ENCODE peak calls at places on chromosomes 11 and 22, in four cellular contexts. V is A549, L is HepG2, J is GM12878. P is an unnamed sample.

GRCh38 chr22:38788417-38788816 is 5.5 kb downstream of the DNAL4 start:
- DNase-seq in J (no peak), V (peak), L (no peak), P (no peak)

GRCh38 chr11:72014761-72015320 is 16.1 kb downstream of the IL18BP start:
- DNase-seq in V (no peak), L (no peak), J (no peak), P (no peak)

GRCh38 chr11:72085836-72086475 is 5.3 kb downstream of the LRRC51 start:
- DNase-seq in L (no peak), V (no peak), J (no peak), P (peak)

GRCh38 chr11:64173616-64174355 is 7.9 kb upstream of the MACROD1 start:
- DNase-seq in L (no peak), J (no peak), V (no peak), P (no peak)

GRCh38 chr11:71251159-71251721 is 1.1 kb downstream of the SHANK2 start:
- DNase-seq in V (no peak), L (no peak), J (no peak), P (no peak)

GRCh38 chr11:88398372-88399140 is 61.0 kb upstream of the CTSC start:
- DNase-seq in J (no peak), L (peak), V (peak), P (peak)

GRCh38 chr22:28373841-28374240 is 305.8 kb downstream of the TTC28 start:
- DNase-seq in L (no peak), V (no peak), J (no peak), P (no peak)

GRCh38 chr22:33248927-33249326 is 190.7 kb upstream of the SYN3 start:
- DNase-seq in J (no peak), V (no peak), L (no peak), P (no peak)

GRCh38 chr11:73204711-73205121 is 13.4 kb upstream of the P2RY2 start:
- DNase-seq in J (no peak), L (no peak), V (no peak), P (no peak)

GRCh38 chr11:56624661-56625110 is 10.0 kb upstream of the OR5M1 start:
- DNase-seq in L (peak), J (peak), V (peak), P (peak)

GRCh38 chr22:26770624-26771023 is 113.2 kb downstream of the MIAT start:
- DNase-seq in J (no peak), V (no peak), L (no peak), P (no peak)

GRCh38 chr11:125239585-125240331 is 75.2 kb downstream of the PKNOX2 start:
- DNase-seq in V (no peak), L (no peak), J (no peak), P (no peak)

GRCh38 chr11:117563556-117563955 is 233.5 kb downstream of the DSCAML1 start:
- DNase-seq in V (no peak), J (no peak), L (no peak), P (no peak)

GRCh38 chr22:19679476-19680099 is 34.7 kb upstream of the SEPTIN5 start:
- DNase-seq in L (no peak), J (no peak), V (no peak), P (peak)

GRCh38 chr11:100632970-100633452 is 54.1 kb upstream of the ARHGAP42 start:
- DNase-seq in V (peak), L (peak), J (no peak), P (no peak)

GRCh38 chr22:41425704-41426365 is 20.8 kb downstream of the TOB2 start:
- DNase-seq in L (no peak), V (no peak), J (no peak), P (no peak)

GRCh38 chr22:48306785-48307570 is 1520.7 kb downstream of the BRD1 start:
- DNase-seq in L (no peak), J (no peak), V (no peak), P (no peak)

GRCh38 chr22:50525991-50526848 is 822 bp upstream of the SCO2 start:
- DNase-seq in J (no peak), V (peak), L (peak), P (peak)

GRCh38 chr22:25726241-25726640 is 15.7 kb upstream of the MYO18B start:
- DNase-seq in V (no peak), L (no peak), J (no peak), P (no peak)
- TF ChIP-seq HDAC2 in V (no peak), L (no peak), J (no peak), P (peak)

GRCh38 chr22:30193031-30193794 is 53.3 kb downstream of the LIF start:
- DNase-seq in J (no peak), L (no peak), V (no peak), P (no peak)

GRCh38 chr22:30196867-30197336 is 49.7 kb downstream of the LIF start:
- DNase-seq in V (no peak), L (no peak), J (no peak), P (no peak)

GRCh38 chr22:30196141-30196866 is 50.3 kb downstream of the LIF start:
- DNase-seq in L (peak), V (peak), J (peak), P (peak)

GRCh38 chr22:30197389-30197788 is 49.2 kb downstream of the LIF start:
- DNase-seq in J (no peak), L (no peak), V (no peak), P (no peak)

DNA sequence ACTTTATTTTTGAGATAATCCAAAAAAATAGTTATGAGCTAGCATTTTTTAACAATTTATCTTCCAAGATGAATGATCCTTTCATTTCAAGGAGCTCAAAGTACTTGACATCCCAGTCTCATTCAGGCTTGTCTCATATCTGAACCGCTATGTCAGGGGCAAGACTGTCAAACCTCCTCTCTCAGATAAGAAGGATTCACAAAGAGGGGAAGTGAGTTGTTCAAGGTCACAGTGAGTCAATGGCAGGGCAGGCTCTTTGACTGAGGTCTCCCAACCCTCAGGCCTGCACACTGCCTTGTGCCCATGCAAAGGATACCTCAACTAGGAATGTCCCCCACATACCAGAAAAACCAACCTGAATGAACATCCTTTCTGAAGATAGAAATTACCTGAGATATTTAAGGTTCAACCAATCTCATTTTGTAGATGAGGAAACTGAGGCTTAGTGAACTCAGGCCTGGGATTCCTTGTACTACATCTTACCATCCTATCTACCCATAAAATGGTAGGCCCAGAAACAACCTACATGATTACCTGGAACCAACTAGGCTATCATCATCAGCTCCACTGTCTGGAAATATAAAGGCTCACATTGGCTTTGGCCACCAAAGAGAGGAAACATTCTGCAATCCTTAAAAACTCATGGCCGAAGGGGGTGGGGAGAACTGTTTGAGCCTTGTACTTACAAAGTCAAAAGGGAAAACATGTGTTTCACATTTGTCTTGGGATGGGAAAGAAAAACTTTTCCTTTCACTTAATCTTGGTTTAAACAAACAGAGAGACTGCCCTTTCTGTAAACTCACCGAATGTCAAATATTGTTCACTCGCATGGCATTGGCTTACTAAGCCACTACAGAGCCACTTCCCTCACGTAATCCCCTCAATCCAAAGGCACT is 51.1 kb downstream of the LIF start:
- DNase-seq in V (no peak), L (peak), J (no peak), P (peak)
- TF ChIP-seq MYC in V (no peak), L (no peak), J (no peak), P (no peak)

GRCh38 chr11:105577645-105578044 is 32.2 kb upstream of the GRIA4 start:
- DNase-seq in L (no peak), J (no peak), V (no peak), P (no peak)
- TF ChIP-seq HDAC2 in L (no peak), J (no peak), V (no peak), P (no peak)

GRCh38 chr11:96307748-96308133 is 35.3 kb downstream of the MAML2 start:
- DNase-seq in J (no peak), L (no peak), V (peak), P (no peak)

GRCh38 chr11:96309001-96309642 is 33.9 kb downstream of the MAML2 start:
- DNase-seq in V (no peak), L (no peak), J (no peak), P (no peak)

GRCh38 chr11:96309643-96310017 is 33.4 kb downstream of the MAML2 start:
- DNase-seq in L (no peak), J (no peak), V (no peak), P (no peak)

GRCh38 chr11:96306600-96306932 is 36.4 kb downstream of the MAML2 start:
- DNase-seq in V (no peak), L (no peak), J (no peak), P (no peak)

DNA sequence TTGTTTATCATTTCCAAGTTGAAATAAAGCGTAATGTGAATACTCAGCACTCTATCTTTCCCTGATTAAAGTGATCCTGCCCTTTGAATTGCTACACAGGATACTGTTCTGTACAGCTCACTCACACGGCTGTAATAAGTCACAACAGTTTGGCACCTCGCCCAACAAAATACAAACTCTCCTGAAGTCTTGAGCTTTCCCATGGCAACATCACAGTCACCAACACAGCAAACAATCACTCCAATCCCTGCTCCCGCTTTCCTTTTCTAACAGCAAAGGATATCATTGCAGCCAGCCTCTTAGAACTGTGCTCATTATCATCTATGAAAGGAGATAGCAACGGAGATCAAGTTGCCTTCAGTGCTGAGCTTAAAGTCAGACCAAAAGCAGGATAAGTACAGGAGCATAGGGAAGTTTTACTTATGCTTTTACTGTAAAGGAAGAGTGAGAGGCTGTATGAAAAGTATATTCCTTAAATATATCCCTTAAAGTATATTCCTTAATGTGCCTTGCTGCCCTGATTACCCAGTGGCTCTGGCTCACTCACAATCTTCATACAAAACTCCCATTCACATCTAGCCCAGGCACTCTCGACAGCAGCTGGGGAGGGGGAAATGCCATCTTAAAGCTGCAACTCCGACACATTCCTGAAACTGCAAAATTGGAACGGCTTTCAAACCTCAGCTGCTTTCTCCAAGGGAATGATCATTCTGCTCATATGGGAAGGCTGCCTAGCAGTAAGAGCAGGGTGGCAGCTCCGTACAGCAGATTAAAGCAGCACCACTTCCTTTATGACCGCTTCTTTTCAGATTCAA is 35.9 kb downstream of the MAML2 start:
- DNase-seq in J (no peak), L (peak), V (peak), P (peak)
- TF ChIP-seq MYC in J (no peak), L (no peak), V (no peak), P (no peak)

DNA sequence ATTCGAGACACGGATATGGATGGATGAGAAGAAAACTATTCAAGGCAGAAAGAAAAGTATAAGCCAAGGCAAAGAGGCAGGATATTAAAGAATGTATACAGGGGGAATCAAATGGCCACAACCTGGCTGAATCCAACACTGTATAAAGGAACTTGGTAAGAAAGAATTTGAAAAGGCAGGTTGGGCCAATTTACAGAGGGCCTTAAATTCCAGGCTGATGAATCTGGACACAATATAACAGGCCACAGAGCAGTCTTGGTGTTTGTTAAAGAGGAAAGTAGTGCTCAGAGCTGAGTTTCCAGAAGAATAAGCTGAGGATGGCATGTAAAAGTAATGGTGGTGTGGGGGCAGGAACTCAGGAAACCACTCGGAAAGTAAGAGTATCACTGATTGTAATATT is 72.3 kb upstream of the POU2AF2 start:
- DNase-seq in L (no peak), V (no peak), J (no peak), P (no peak)
- TF ChIP-seq HDAC2 in L (no peak), V (no peak), J (no peak), P (no peak)

GRCh38 chr22:37483594-37484114 is 2.5 kb downstream of the MFNG start:
- DNase-seq in V (no peak), L (peak), J (no peak), P (no peak)
- TF ChIP-seq MYC in V (no peak), L (no peak), J (no peak), P (no peak)

GRCh38 chr22:30945653-30946052 is 22.9 kb downstream of the MORC2 start:
- DNase-seq in L (no peak), J (no peak), V (no peak), P (no peak)

GRCh38 chr22:30946354-30946753 is 22.2 kb downstream of the MORC2 start:
- DNase-seq in J (no peak), V (no peak), L (no peak), P (no peak)

GRCh38 chr22:30947821-30948454 is 20.6 kb downstream of the MORC2 start:
- DNase-seq in L (peak), V (peak), J (no peak), P (peak)

GRCh38 chr22:30948930-30949342 is 19.6 kb downstream of the MORC2 start:
- DNase-seq in L (no peak), J (no peak), V (peak), P (no peak)

GRCh38 chr22:30947163-30947820 is 21.3 kb downstream of the MORC2 start:
- DNase-seq in J (no peak), V (no peak), L (no peak), P (no peak)
- TF ChIP-seq HDAC2 in J (no peak), V (no peak), L (no peak), P (no peak)

DNA sequence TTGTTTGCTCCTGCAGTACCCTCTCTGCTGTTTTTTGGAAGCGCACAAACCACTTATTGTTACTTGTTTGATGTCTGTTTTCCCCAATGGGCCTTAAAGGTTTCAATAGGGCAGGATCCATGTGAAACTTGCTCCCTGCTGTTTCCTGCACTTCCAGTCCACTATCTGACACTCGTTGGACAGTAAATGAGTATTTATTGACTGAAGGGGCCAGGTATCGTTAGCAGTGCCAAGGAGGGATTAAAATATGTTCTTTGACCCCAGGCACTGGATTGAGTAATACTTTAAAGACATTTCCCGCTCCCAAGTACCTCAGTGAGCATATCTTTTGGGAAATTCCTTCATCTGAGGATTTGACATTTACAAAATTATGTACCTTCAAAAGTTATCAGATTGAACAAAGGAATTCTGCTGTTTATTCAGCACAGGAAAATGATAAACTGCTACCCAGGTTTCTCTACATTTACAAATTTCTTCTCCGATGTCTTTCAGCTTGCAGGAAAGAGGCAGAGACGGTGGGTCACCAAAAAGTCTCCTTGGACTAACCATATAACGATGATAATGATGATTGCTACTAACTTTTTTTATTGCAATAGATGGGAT is 23.3 kb upstream of the OR9Q2 start:
- DNase-seq in L (peak), J (no peak), V (no peak), P (no peak)
- TF ChIP-seq MYC in L (no peak), J (no peak), V (no peak), P (no peak)

DNA sequence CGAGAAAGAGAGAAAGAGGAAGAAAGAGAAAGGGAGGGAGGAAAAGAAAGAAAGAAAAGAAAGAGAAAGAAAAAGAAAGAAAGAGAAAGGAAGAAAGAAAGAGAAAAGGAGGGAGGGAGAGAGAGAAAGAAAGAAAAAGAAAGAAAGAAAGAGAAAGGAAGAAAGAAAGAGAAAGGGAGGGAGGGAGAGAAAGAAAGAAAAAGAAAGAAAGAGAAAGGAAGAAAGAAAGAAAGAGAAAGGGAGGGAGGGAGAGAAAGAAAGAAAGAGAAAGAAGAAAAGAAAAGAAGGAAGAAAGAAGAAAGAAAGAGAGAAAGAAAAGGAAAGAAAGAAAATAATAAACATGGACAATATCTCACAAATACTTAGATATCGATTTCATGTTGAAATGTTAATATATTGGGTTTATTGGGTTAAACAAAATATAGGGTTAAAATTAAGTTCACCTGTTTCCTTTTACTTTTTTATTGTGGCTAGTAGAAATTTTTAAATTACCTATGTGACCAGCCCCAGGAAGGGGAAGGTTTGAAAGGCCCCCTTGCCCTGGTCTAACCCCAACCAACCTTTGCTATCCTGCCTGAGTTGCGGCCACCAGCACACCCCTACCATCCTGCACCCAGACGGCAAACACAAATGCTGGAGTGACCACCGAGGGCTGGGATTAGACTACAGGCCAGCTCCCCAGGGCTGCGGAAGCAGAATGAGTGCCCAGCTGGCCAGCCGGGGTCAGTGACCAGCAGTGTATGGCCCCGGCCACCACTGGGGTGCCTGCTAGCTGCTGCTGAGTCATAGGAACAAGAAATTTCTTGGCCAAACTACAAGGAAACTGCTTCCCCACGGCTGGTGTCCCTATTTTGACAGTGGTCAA is 81.0 kb upstream of the FGF3 start:
- DNase-seq in V (peak), J (no peak), L (no peak), P (peak)
- TF ChIP-seq HDAC2 in V (no peak), J (no peak), L (no peak), P (no peak)

P was measured in K562.